ENCODE peak calls at places on chromosomes 13 and 19, in four cellular contexts. F is transverse colon, B is stomach, C is HepG2. P is an unnamed sample.

GRCh38 chr19:1244693-1245451 is 3.3 kb downstream of the ATP5F1D start:
- DNase-seq in B (peak), C (peak), F (peak), P (no peak)

GRCh38 chr19:43784981-43785808 is 4.4 kb upstream of the KCNN4 start:
- DNase-seq in F (peak), C (peak), B (peak), P (no peak)

GRCh38 chr13:73952683-73953082 is 181.5 kb downstream of the KLF12 start:
- DNase-seq in C (no peak), B (no peak), F (no peak), P (no peak)

GRCh38 chr19:30865481-30865880 is 483.8 kb downstream of the TSHZ3 start:
- DNase-seq in F (no peak), C (no peak), B (no peak), P (no peak)

GRCh38 chr19:42368765-42369164 is 21.3 kb downstream of the CNFN start:
- DNase-seq in B (no peak), F (no peak), C (no peak), P (no peak)

GRCh38 chr13:32639502-32640105 is 53.4 kb downstream of the PDS5B start:
- DNase-seq in F (peak), C (peak), B (peak), P (peak)

GRCh38 chr19:54369082-54369691 is 4.5 kb upstream of the LAIR1 start:
- DNase-seq in B (no peak), F (no peak), C (no peak), P (no peak)

GRCh38 chr13:102597029-102598015 is 536 bp downstream of the TPP2 start:
- DNase-seq in C (no peak), F (peak), B (no peak), P (no peak)

GRCh38 chr13:99124695-99125334 is 75.8 kb upstream of the UBAC2 start:
- DNase-seq in C (no peak), B (no peak), F (no peak), P (no peak)

GRCh38 chr19:23283925-23284324 is 33.7 kb upstream of the ZNF724 start:
- DNase-seq in F (peak), C (peak), B (peak), P (peak)

GRCh38 chr19:48629599-48630288 is 7.4 kb downstream of the DBP start:
- DNase-seq in C (no peak), B (peak), F (peak), P (no peak)

GRCh38 chr19:37466277-37466797 is 907 bp downstream of the ZNF569 start:
- DNase-seq in F (no peak), B (no peak), C (no peak), P (no peak)

GRCh38 chr13:72839831-72840426 is 58.0 kb downstream of the PIBF1 start:
- DNase-seq in F (peak), B (peak), C (peak), P (no peak)

GRCh38 chr19:1392407-1392806 is 8.7 kb downstream of the NDUFS7 start:
- DNase-seq in C (no peak), B (no peak), F (no peak), P (no peak)

GRCh38 chr13:31015207-31015606 is 82.8 kb downstream of the TEX26 start:
- DNase-seq in C (no peak), F (no peak), B (no peak), P (no peak)

GRCh38 chr13:22265563-22265962 is 594.7 kb downstream of the FGF9 start:
- DNase-seq in F (no peak), B (no peak), C (no peak), P (no peak)

GRCh38 chr13:44790289-44790688 is 199.0 kb downstream of the NUFIP1 start:
- DNase-seq in B (peak), C (no peak), F (no peak), P (no peak)

GRCh38 chr13:53743906-53744305 is 715.3 kb downstream of the OLFM4 start:
- DNase-seq in F (no peak), B (no peak), C (no peak), P (no peak)

GRCh38 chr19:50430888-50431342 is 1.8 kb upstream of the MYBPC2 start:
- DNase-seq in B (no peak), C (no peak), F (no peak), P (no peak)

GRCh38 chr19:50433201-50434180 is 799 bp downstream of the MYBPC2 start:
- DNase-seq in F (no peak), C (no peak), B (no peak), P (no peak)

GRCh38 chr19:50432221-50432626 is 468 bp upstream of the MYBPC2 start:
- DNase-seq in B (no peak), C (no peak), F (no peak), P (no peak)

GRCh38 chr19:50432658-50433057 is at the start of gene MYBPC2:
- DNase-seq in C (no peak), F (peak), B (peak), P (no peak)

GRCh38 chr19:50431343-50432220 is 1.1 kb upstream of the MYBPC2 start:
- DNase-seq in F (peak), B (peak), C (peak), P (peak)
- TF ChIP-seq POLR2AphosphoS5 in F (no peak), B (peak), C (no peak), P (no peak)

DNA sequence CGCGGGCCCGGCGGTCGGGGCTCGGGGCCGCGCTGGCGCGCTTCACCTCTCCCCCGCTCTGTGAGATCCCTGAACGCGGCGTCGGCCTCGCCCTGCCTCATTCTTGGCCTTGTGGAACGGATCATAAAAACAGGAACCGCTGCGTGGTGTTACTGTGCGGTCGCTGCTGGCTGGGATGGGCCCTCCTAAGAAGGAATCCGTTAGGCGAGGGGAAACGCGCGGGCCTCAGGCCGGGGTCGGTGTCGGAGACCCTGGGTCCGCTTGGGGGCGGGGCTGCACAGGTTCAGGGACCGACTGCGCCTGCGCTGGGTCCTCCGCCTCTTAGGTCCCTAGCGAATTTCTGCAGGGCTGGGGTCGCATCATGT is 381 bp downstream of the CKAP2 start:
- DNase-seq in F (peak), C (peak), B (peak), P (no peak)
- H3K27ac ChIP-seq in F (peak), C (peak), B (peak), P (peak)

GRCh38 chr19:18340990-18341868 is 831 bp downstream of the PGPEP1 start:
- DNase-seq in F (peak), C (peak), B (peak), P (peak)
- TF ChIP-seq POLR2A in F (peak), C (peak), B (no peak), P (no peak)

GRCh38 chr19:45244133-45244532 is 1.1 kb downstream of the EXOC3L2 start:
- DNase-seq in C (no peak), B (no peak), F (no peak), P (no peak)

GRCh38 chr19:45245826-45246225 is 619 bp upstream of the EXOC3L2 start:
- DNase-seq in B (no peak), F (no peak), C (no peak), P (no peak)

GRCh38 chr19:45243144-45243732 is 2.0 kb downstream of the EXOC3L2 start:
- DNase-seq in F (no peak), C (no peak), B (no peak), P (no peak)

GRCh38 chr19:45247136-45247535 is 1.9 kb upstream of the EXOC3L2 start:
- DNase-seq in B (no peak), C (no peak), F (no peak), P (no peak)

DNA sequence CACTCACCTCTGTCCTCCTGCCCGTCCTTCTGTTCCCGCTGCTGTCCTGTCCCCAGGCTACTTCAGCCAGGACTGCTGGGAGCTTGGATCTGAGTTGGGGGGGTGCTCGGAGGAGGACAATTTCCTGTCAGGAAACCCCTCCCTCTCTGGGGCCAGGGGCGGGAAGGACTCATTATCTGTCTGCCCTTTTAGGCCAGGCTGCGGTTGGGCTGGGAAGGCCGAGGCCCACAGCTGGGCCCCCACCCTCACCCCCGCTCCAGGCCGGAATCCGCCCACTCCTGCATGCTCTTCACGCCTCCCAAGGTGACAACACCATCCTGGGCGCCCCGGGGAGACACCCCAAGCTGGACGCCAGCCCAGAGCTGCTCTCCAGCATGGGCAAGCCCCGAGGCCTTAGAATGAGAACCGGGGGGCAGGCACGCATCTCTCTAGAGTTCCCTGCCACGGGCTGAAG is at the start of gene EXOC3L2:
- DNase-seq in C (no peak), B (no peak), F (no peak), P (no peak)
- TF ChIP-seq POLR2AphosphoS5 in C (no peak), B (no peak), F (no peak), P (no peak)

GRCh38 chr19:4519521-4520277 is 1.4 kb upstream of the PLIN4 start:
- DNase-seq in C (no peak), B (no peak), F (peak), P (peak)
- H3K27ac ChIP-seq in C (peak), B (peak), F (peak), P (peak)

P was measured in breast epithelium.